ENCODE peak calls at places on chromosomes 13 and 19, in seven cellular contexts. J is ovary, U is stomach, X is suprapubic skin, M is SK-N-SH, N is K562, C is transverse colon. L is an unnamed sample.

GRCh38 chr19:51342631-51343569 is 961 bp upstream of the VSIG10L start:
- DNase-seq in C (no peak), U (no peak), X (no peak), N (no peak), J (no peak), M (no peak), L (no peak)

GRCh38 chr19:49554701-49555181 is 25.6 kb downstream of the NOSIP start:
- DNase-seq in C (peak; percentile 44), J (no peak), U (no peak), N (no peak), M (no peak), X (no peak), L (no peak)

GRCh38 chr13:46134961-46135522 is 30.2 kb upstream of the CPB2 start:
- DNase-seq in C (no peak), U (peak; percentile 47), N (no peak), X (no peak), M (no peak), J (no peak), L (no peak)

GRCh38 chr13:87680298-87680697 is 9.1 kb downstream of the SLITRK5 start:
- DNase-seq in M (peak; percentile 5), X (no peak), C (no peak), U (no peak), N (no peak), J (no peak), L (no peak)

GRCh38 chr13:74136089-74136658 is 2.0 kb upstream of the KLF12 start:
- DNase-seq in J (peak; percentile 26), C (peak; percentile 31), N (no peak), X (peak; percentile 68), M (peak; percentile 58), U (peak; percentile 28), L (no peak)

GRCh38 chr13:65597839-65598818 is 1632.0 kb downstream of the PCDH9 start:
- DNase-seq in U (no peak), C (no peak), X (no peak), M (no peak), J (no peak), N (no peak), L (no peak)

GRCh38 chr19:7874080-7874856 is at the start of gene PRR36:
- DNase-seq in U (peak; percentile 72), C (no peak), J (no peak), X (no peak), N (peak; percentile 34), M (peak; percentile 93), L (no peak)

GRCh38 chr13:34886476-34886875 is 55.6 kb upstream of the NBEA start:
- DNase-seq in X (no peak), C (no peak), M (no peak), J (no peak), N (no peak), U (no peak), L (no peak)

GRCh38 chr19:17766543-17767131 is 15.4 kb downstream of the FCHO1 start:
- DNase-seq in X (peak; percentile 78), C (peak; percentile 94), M (no peak), J (peak; percentile 86), N (no peak), U (peak; percentile 89), L (peak; percentile 76)

GRCh38 chr13:24276310-24276709 is 33.1 kb upstream of the C1QTNF9 start:
- DNase-seq in X (no peak), N (no peak), C (no peak), J (no peak), M (no peak), U (no peak), L (no peak)

GRCh38 chr19:8185343-8186068 is 23.7 kb upstream of the CERS4 start:
- DNase-seq in U (no peak), J (no peak), M (no peak), C (no peak), N (peak; percentile 7), X (no peak), L (no peak)

GRCh38 chr13:111241006-111241755 is 79.3 kb upstream of the TEX29 start:
- DNase-seq in J (no peak), X (no peak), N (no peak), U (no peak), M (no peak), C (no peak), L (no peak)

GRCh38 chr19:33416307-33417215 is 43.1 kb downstream of the CEBPG start:
- DNase-seq in X (no peak), U (peak; percentile 75), J (peak; percentile 50), M (peak; percentile 87), C (peak; percentile 71), N (peak; percentile 88), L (peak; percentile 65)

GRCh38 chr19:34393629-34394028 is 10.6 kb upstream of the PDCD2L start:
- DNase-seq in J (no peak), M (no peak), X (no peak), U (no peak), N (no peak), C (no peak), L (no peak)

GRCh38 chr13:29569253-29570057 is 26.0 kb downstream of the SLC7A1 start:
- DNase-seq in M (peak; percentile 52), X (no peak), J (no peak), C (peak; percentile 43), U (peak; percentile 85), N (no peak), L (no peak)

GRCh38 chr13:79190932-79191331 is 215.1 kb downstream of the RBM26 start:
- DNase-seq in N (no peak), U (no peak), C (no peak), J (no peak), X (no peak), M (no peak), L (no peak)

GRCh38 chr13:79197933-79198332 is 208.1 kb downstream of the RBM26 start:
- DNase-seq in N (no peak), X (no peak), U (no peak), M (no peak), C (no peak), J (no peak), L (no peak)

GRCh38 chr13:79194727-79195126 is 211.3 kb downstream of the RBM26 start:
- DNase-seq in C (no peak), U (no peak), M (no peak), N (no peak), X (no peak), J (no peak), L (no peak)

GRCh38 chr13:79196366-79196765 is 209.7 kb downstream of the RBM26 start:
- DNase-seq in N (no peak), C (no peak), M (no peak), J (no peak), U (no peak), X (no peak), L (no peak)

DNA sequence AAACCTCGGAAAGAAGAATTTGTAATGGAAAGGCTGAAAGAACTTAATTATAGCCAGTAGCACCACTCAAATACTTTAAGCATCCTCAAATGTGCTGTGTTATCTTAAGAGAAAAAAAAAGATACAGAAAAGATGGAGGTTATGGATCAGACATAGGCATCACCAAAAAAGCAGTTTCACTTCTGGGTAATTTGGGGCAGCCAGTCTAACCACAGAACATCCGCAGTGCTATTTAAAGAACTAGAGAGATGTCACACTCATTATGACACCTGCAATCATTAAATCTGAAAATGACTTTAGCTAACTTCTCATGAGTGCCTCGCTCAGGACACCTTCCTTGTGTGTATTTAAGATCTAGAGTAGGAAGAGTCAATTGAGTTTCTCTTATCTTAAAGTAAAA is 211.8 kb downstream of the RBM26 start:
- DNase-seq in M (no peak), J (no peak), N (no peak), U (no peak), X (no peak), C (peak; percentile 8), L (no peak)
- TF ChIP-seq EP300 in M (no peak), J (no peak), N (no peak), U (no peak), X (no peak), C (no peak), L (no peak)

GRCh38 chr13:112342841-112343361 is 33.3 kb upstream of the SPACA7 start:
- DNase-seq in X (no peak), U (no peak), C (no peak), N (no peak), M (no peak), J (no peak), L (no peak)
- H3K27me3 ChIP-seq in X (peaks cover 41% of the 10 kb centered on the region), U (no peaks in the 10 kb centered on the region), C (peaks cover 29% of the 10 kb centered on the region), N (peaks cover 9% of the 10 kb centered on the region), M (peaks cover 61% of the 10 kb centered on the region), J (no peaks in the 10 kb centered on the region), L (no peaks in the 10 kb centered on the region)

DNA sequence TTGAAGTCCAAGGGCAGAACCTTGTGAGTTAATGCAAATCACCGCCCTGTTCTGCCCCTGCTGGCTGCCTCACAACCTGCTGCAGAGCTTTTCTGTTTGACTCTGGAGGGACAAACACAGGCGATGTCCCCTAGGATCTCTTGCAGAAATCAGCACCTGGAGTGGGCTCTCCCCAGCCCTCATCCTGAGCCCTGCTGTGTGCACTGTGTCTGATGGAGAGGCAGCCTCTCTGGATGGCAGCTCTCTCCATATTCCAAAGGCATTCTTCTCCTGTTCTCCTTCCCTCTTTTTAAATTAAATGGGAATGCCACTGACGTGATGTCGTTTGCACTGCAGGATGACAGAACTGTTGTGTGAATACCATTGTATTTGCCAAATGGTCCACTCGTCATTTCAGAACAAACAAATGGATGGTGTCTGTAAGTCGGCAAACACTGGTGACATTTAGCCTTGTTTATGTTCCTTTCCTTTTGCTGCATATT is 184.1 kb downstream of the ZNF536 start:
- DNase-seq in J (no peak), X (no peak), C (no peak), N (no peak), U (no peak), M (no peak), L (no peak)
- H3K27ac ChIP-seq in J (no peak overlapping the region), X (no peak overlapping the region), C (no peak overlapping the region), N (no peak overlapping the region), U (no peak overlapping the region), M (no peak overlapping the region), L (no peak overlapping the region)

DNA sequence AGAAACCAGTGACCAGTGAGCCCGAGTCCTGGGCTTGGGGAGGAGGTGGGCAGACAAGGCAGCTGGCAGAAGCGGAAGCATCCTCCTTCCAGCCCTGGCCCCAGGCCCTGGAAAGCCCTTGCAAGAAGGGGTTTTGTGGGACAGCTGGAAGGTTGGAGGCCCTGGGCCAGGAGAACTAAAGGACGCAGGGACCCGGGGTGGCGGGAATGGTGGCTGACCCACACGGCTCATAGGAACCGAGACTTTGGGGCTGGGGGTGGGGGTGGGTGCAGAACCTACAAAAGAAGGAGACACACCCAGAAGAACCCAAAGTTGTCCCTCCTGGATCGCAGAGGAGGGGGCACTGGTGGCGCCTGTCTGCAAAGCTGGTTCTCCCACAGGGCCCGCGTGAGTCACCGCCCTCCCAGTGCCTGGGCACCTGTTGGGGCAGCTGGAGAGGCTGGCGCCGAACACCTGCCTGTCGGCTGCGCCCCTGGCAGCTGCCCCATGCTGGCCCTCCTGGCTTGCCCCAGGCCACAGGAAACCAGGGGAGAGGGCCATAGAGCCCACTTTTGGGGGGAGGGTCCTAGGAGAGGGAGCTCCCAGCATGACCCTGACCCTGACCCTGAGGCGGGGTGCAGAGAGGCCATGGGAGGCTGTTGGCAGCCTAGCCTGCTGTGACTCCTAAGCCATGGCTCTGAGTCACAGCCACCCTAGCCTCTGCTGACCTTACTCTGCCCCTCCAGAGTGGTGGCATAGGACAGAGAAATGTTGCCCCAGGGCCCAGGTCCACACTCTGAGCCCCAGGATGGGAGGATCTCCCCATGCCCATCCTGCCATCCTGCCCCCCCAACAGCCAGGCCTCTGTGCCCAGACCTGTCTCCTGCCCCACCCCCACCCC is 768 bp downstream of the DMPK start:
- DNase-seq in N (no peak), J (no peak), M (no peak), X (no peak), C (peak; percentile 50), U (peak; percentile 72), L (no peak)
- TF ChIP-seq EP300 in N (no peak), J (no peak), M (no peak), X (no peak), C (no peak), U (no peak), L (no peak)

L was measured in tibial nerve.